ENCODE peak calls at places on chromosome 10, in six cellular contexts. One of them, this sample, is unnamed.

GRCh38 chr10:71221586-71222202 is 9.3 kb downstream of the UNC5B start:
- DNase-seq in posterior vena cava: peak; percentile 40
- DNase-seq in Caco-2: peak; percentile 9
- DNase-seq in kidney tubule cell: no peak
- DNase-seq in Daoy: no peak
- DNase-seq in HTR-8/SVneo: no peak
- DNase-seq in this sample: no peak

GRCh38 chr10:16519908-16520861 is 1.5 kb downstream of the C1QL3 start:
- DNase-seq in Daoy: peak; percentile 10
- DNase-seq in posterior vena cava: no peak
- DNase-seq in Caco-2: no peak
- DNase-seq in HTR-8/SVneo: no peak
- DNase-seq in kidney tubule cell: no peak
- DNase-seq in this sample: no peak

GRCh38 chr10:5669609-5670008 is 3.2 kb upstream of the ASB13 start:
- DNase-seq in Caco-2: no peak
- DNase-seq in Daoy: no peak
- DNase-seq in posterior vena cava: no peak
- DNase-seq in kidney tubule cell: no peak
- DNase-seq in HTR-8/SVneo: no peak
- DNase-seq in this sample: no peak

GRCh38 chr10:102408728-102409603 is 9.6 kb downstream of the PSD start:
- DNase-seq in posterior vena cava: no peak
- DNase-seq in kidney tubule cell: no peak
- DNase-seq in Daoy: no peak
- DNase-seq in HTR-8/SVneo: peak; percentile 42
- DNase-seq in Caco-2: no peak
- DNase-seq in this sample: no peak

GRCh38 chr10:23412223-23412622 is 26.7 kb upstream of the OTUD1 start:
- DNase-seq in Caco-2: no peak
- DNase-seq in Daoy: peak; percentile 66
- DNase-seq in kidney tubule cell: peak; percentile 72
- DNase-seq in HTR-8/SVneo: peak; percentile 32
- DNase-seq in posterior vena cava: no peak
- DNase-seq in this sample: peak; percentile 62

GRCh38 chr10:88385601-88386203 is 197.4 kb downstream of the RNLS start:
- DNase-seq in HTR-8/SVneo: no peak
- DNase-seq in kidney tubule cell: peak; percentile 92
- DNase-seq in Caco-2: peak; percentile 75
- DNase-seq in Daoy: peak; percentile 55
- DNase-seq in posterior vena cava: no peak
- DNase-seq in this sample: peak; percentile 90

GRCh38 chr10:58003945-58004344 is 263.7 kb downstream of the IPMK start:
- DNase-seq in posterior vena cava: no peak
- DNase-seq in kidney tubule cell: no peak
- DNase-seq in HTR-8/SVneo: no peak
- DNase-seq in Caco-2: no peak
- DNase-seq in Daoy: no peak
- DNase-seq in this sample: no peak

GRCh38 chr10:120824864-120825263 is 26.3 kb upstream of the WDR11 start:
- DNase-seq in Caco-2: peak; percentile 47
- DNase-seq in kidney tubule cell: peak; percentile 31
- DNase-seq in HTR-8/SVneo: no peak
- DNase-seq in Daoy: peak; percentile 36
- DNase-seq in posterior vena cava: no peak
- DNase-seq in this sample: peak; percentile 34

GRCh38 chr10:103763374-103764202 is 91.8 kb downstream of the SH3PXD2A start:
- DNase-seq in Daoy: no peak
- DNase-seq in posterior vena cava: no peak
- DNase-seq in kidney tubule cell: no peak
- DNase-seq in HTR-8/SVneo: no peak
- DNase-seq in Caco-2: no peak
- DNase-seq in this sample: no peak

GRCh38 chr10:43623351-43623750 is 17.1 kb downstream of the ZNF485 start:
- DNase-seq in HTR-8/SVneo: no peak
- DNase-seq in kidney tubule cell: peak; percentile 22
- DNase-seq in Caco-2: no peak
- DNase-seq in posterior vena cava: no peak
- DNase-seq in Daoy: peak; percentile 55
- DNase-seq in this sample: no peak

GRCh38 chr10:133166504-133166827 is 6.4 kb downstream of the KNDC1 start:
- DNase-seq in HTR-8/SVneo: no peak
- DNase-seq in kidney tubule cell: no peak
- DNase-seq in Caco-2: no peak
- DNase-seq in Daoy: no peak
- DNase-seq in posterior vena cava: no peak
- DNase-seq in this sample: no peak

GRCh38 chr10:70132098-70133029 is at the start of gene AIFM2:
- DNase-seq in HTR-8/SVneo: peak; percentile 83
- DNase-seq in kidney tubule cell: peak; percentile 81
- DNase-seq in Caco-2: peak; percentile 94
- DNase-seq in Daoy: peak; percentile 80
- DNase-seq in posterior vena cava: peak; percentile 92
- DNase-seq in this sample: peak; percentile 66

GRCh38 chr10:102919992-102920736 is 2.1 kb downstream of the CNNM2 start:
- DNase-seq in kidney tubule cell: no peak
- DNase-seq in HTR-8/SVneo: no peak
- DNase-seq in Daoy: no peak
- DNase-seq in Caco-2: no peak
- DNase-seq in posterior vena cava: no peak
- DNase-seq in this sample: no peak

GRCh38 chr10:113704637-113705343 is 25.1 kb downstream of the CASP7 start:
- DNase-seq in Caco-2: no peak
- DNase-seq in posterior vena cava: no peak
- DNase-seq in kidney tubule cell: peak; percentile 34
- DNase-seq in HTR-8/SVneo: no peak
- DNase-seq in Daoy: peak; percentile 38
- DNase-seq in this sample: peak; percentile 54

GRCh38 chr10:124152139-124152780 is 58.9 kb upstream of the CHST15 start:
- DNase-seq in posterior vena cava: peak; percentile 87
- DNase-seq in Caco-2: no peak
- DNase-seq in kidney tubule cell: peak; percentile 89
- DNase-seq in Daoy: peak; percentile 86
- DNase-seq in HTR-8/SVneo: peak; percentile 77
- DNase-seq in this sample: peak; percentile 85

GRCh38 chr10:48504141-48504885 is 100.6 kb downstream of the ARHGAP22 start:
- DNase-seq in posterior vena cava: no peak
- DNase-seq in Caco-2: peak; percentile 35
- DNase-seq in kidney tubule cell: no peak
- DNase-seq in HTR-8/SVneo: no peak
- DNase-seq in Daoy: no peak
- DNase-seq in this sample: no peak

GRCh38 chr10:18713077-18713476 is 53.8 kb downstream of the ARL5B start:
- DNase-seq in posterior vena cava: no peak
- DNase-seq in kidney tubule cell: peak; percentile 93
- DNase-seq in Caco-2: no peak
- DNase-seq in Daoy: peak; percentile 67
- DNase-seq in HTR-8/SVneo: peak; percentile 54
- DNase-seq in this sample: peak; percentile 92